ENCODE peak calls at places on chromosomes 4 and X, in five cellular contexts. One of them, this sample, is unnamed.

GRCh38 chrX:31213941-31214340 is 142.1 kb upstream of the FTHL17 start:
- DNase-seq in breast epithelium: no peak
- DNase-seq in upper lobe of left lung: no peak
- DNase-seq in sigmoid colon: no peak
- DNase-seq in HCT116: no peak
- DNase-seq in this sample: no peak

GRCh38 chrX:123217077-123217476 is 33.0 kb downstream of the GRIA3 start:
- DNase-seq in upper lobe of left lung: no peak
- DNase-seq in HCT116: no peak
- DNase-seq in sigmoid colon: no peak
- DNase-seq in breast epithelium: no peak
- DNase-seq in this sample: no peak

GRCh38 chr4:6404611-6405416 is 67.6 kb downstream of the PPP2R2C start:
- DNase-seq in breast epithelium: no peak
- DNase-seq in upper lobe of left lung: peak; percentile 37
- DNase-seq in HCT116: no peak
- DNase-seq in sigmoid colon: no peak
- DNase-seq in this sample: no peak

GRCh38 chr4:78938474-78938867 is 767 bp downstream of the PAQR3 start:
- DNase-seq in sigmoid colon: no peak
- DNase-seq in breast epithelium: no peak
- DNase-seq in HCT116: no peak
- DNase-seq in upper lobe of left lung: no peak
- DNase-seq in this sample: no peak

GRCh38 chr4:7196283-7196651 is 3.9 kb downstream of the SORCS2 start:
- DNase-seq in breast epithelium: peak; percentile 24
- DNase-seq in sigmoid colon: peak; percentile 32
- DNase-seq in upper lobe of left lung: no peak
- DNase-seq in HCT116: no peak
- DNase-seq in this sample: no peak

GRCh38 chr4:112343330-112343729 is 46.2 kb downstream of the ALPK1 start:
- DNase-seq in HCT116: no peak
- DNase-seq in upper lobe of left lung: no peak
- DNase-seq in sigmoid colon: no peak
- DNase-seq in breast epithelium: no peak
- DNase-seq in this sample: no peak

GRCh38 chr4:27662426-27662825 is 801.8 kb downstream of the STIM2 start:
- DNase-seq in sigmoid colon: no peak
- DNase-seq in breast epithelium: no peak
- DNase-seq in upper lobe of left lung: no peak
- DNase-seq in HCT116: no peak
- DNase-seq in this sample: no peak

GRCh38 chrX:25011589-25012432 is 4.0 kb downstream of the ARX start:
- DNase-seq in sigmoid colon: no peak
- DNase-seq in HCT116: no peak
- DNase-seq in upper lobe of left lung: no peak
- DNase-seq in breast epithelium: no peak
- DNase-seq in this sample: no peak

GRCh38 chrX:110310896-110311295 is 7.0 kb downstream of the AMMECR1 start:
- DNase-seq in sigmoid colon: no peak
- DNase-seq in HCT116: no peak
- DNase-seq in breast epithelium: no peak
- DNase-seq in upper lobe of left lung: no peak
- DNase-seq in this sample: no peak

GRCh38 chr4:189124149-189124758 is 816.4 kb upstream of the FRG1 start:
- DNase-seq in upper lobe of left lung: no peak
- DNase-seq in breast epithelium: no peak
- DNase-seq in HCT116: peak; percentile 22
- DNase-seq in sigmoid colon: no peak
- DNase-seq in this sample: no peak

GRCh38 chr4:139453041-139453370 is 915 bp upstream of the RAB33B start:
- DNase-seq in sigmoid colon: no peak
- DNase-seq in upper lobe of left lung: no peak
- DNase-seq in breast epithelium: no peak
- DNase-seq in HCT116: no peak
- DNase-seq in this sample: peak; percentile 47

GRCh38 chr4:14249226-14249625 is 621.7 kb upstream of the BOD1L1 start:
- DNase-seq in HCT116: no peak
- DNase-seq in upper lobe of left lung: no peak
- DNase-seq in sigmoid colon: no peak
- DNase-seq in breast epithelium: no peak
- DNase-seq in this sample: no peak

GRCh38 chr4:14257903-14258302 is 630.4 kb upstream of the BOD1L1 start:
- DNase-seq in upper lobe of left lung: no peak
- DNase-seq in sigmoid colon: no peak
- DNase-seq in HCT116: no peak
- DNase-seq in breast epithelium: no peak
- DNase-seq in this sample: no peak

GRCh38 chr4:14254806-14255445 is 627.4 kb upstream of the BOD1L1 start:
- DNase-seq in upper lobe of left lung: no peak
- DNase-seq in breast epithelium: no peak
- DNase-seq in sigmoid colon: no peak
- DNase-seq in HCT116: no peak
- DNase-seq in this sample: no peak

GRCh38 chr4:14259926-14260325 is 632.4 kb upstream of the BOD1L1 start:
- DNase-seq in upper lobe of left lung: no peak
- DNase-seq in sigmoid colon: no peak
- DNase-seq in HCT116: no peak
- DNase-seq in breast epithelium: no peak
- DNase-seq in this sample: no peak

DNA sequence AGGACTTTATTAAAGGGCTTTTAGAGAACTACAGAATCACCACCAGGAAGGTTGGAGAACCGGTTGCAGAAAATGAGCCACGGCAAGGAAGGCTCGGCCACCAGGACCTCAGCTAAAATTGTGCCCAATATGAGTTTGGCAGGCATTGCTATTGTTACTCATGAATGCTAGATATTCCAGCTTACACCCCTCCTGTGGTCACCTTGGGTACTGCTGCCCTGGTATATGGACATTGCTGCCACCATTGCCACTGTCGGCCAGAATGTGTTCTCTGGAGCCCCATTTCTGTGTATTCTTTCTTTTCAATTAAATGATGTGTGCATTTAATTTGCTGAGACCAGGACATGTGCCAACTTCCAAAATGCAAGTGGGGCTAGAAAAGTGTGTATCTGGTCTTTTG is 626.7 kb upstream of the BOD1L1 start:
- DNase-seq in upper lobe of left lung: no peak
- DNase-seq in breast epithelium: no peak
- DNase-seq in HCT116: no peak
- DNase-seq in sigmoid colon: no peak
- DNase-seq in this sample: peak; percentile 22
- TF ChIP-seq CTCF in upper lobe of left lung: peak; percentile 66
- TF ChIP-seq CTCF in breast epithelium: peak; percentile 42
- TF ChIP-seq CTCF in HCT116: peak; percentile 33
- TF ChIP-seq CTCF in sigmoid colon: peak; percentile 32
- TF ChIP-seq CTCF in this sample: peak; percentile 4

GRCh38 chr4:98686847-98687246 is 28.4 kb upstream of the TSPAN5 start:
- DNase-seq in upper lobe of left lung: no peak
- DNase-seq in sigmoid colon: no peak
- DNase-seq in HCT116: no peak
- DNase-seq in breast epithelium: no peak
- DNase-seq in this sample: no peak
- TF ChIP-seq POLR2AphosphoS5 in upper lobe of left lung: no peak
- TF ChIP-seq POLR2AphosphoS5 in sigmoid colon: no peak
- TF ChIP-seq POLR2AphosphoS5 in HCT116: no peak
- TF ChIP-seq POLR2AphosphoS5 in breast epithelium: no peak
- TF ChIP-seq POLR2AphosphoS5 in this sample: no peak

DNA sequence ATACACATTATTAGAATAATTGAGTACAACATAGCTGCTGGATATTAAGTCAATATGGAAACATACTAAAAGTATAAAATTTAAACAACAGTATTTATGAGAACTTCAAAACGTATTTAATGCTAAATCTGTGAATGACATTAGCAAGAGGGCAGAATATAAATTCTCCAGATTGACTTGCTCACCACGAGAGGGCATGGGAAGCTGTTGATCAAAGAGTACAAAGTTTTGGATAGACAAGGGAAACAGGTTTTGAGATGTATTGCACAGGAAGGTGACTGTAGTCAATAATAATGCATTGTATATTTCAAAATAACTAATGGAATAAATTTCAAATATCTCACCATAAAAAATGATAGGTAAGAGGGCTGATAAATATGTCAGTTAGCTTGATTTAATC is 768.2 kb downstream of the CENPC start:
- DNase-seq in upper lobe of left lung: no peak
- DNase-seq in breast epithelium: no peak
- DNase-seq in sigmoid colon: no peak
- DNase-seq in HCT116: no peak
- DNase-seq in this sample: no peak
- H3K4me3 ChIP-seq in upper lobe of left lung: no peak overlapping the region
- H3K4me3 ChIP-seq in breast epithelium: no peak overlapping the region
- H3K4me3 ChIP-seq in sigmoid colon: no peak overlapping the region
- H3K4me3 ChIP-seq in HCT116: no peak overlapping the region
- H3K4me3 ChIP-seq in this sample: no peak overlapping the region

DNA sequence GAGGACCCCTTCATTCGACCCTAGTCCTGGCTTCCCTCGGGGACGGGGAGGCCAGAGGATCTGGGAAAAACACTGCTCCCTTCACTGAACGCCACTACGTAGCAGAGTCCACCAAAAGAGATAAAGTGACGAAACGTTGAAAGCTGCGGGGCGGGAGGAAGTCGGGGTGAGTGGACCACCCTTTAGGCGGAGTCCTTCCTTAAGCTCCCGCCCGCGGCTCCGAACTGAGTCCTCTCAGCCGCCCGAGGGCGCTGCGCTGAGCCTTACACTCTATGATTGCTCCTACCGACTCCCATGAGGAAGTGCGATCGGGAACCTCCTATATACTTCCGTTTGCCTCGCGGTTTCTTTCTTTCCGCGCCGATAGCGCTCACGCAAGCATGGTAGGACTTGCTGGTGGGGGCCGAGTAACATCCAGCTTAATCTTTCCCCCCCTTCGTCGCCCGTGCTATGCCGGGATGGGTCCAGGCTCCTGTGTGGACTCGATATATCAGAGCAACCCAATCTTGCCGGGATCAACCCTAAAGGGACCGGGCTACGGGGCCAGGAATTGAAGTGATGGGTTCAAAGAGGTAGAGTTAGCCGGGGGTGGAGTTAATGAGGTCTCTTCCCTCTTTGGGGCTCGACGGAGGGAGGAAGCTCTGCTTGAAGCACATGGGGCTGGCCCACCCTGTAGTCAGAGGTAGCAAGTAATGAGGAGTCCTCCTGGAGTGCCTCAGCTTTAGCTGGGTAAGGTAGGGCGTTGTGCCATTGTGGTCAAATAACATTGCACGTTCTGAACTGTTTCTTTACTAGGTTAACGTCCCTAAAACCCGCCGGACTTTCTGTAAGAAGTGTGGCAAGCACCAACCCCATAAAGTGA is at the start of gene RPL36A:
- DNase-seq in HCT116: peak; percentile 78
- DNase-seq in breast epithelium: peak; percentile 81
- DNase-seq in upper lobe of left lung: peak; percentile 92
- DNase-seq in sigmoid colon: peak; percentile 92
- DNase-seq in this sample: peak; percentile 77
- TF ChIP-seq CTCF in HCT116: peak; percentile 73
- TF ChIP-seq CTCF in breast epithelium: peak; percentile 55
- TF ChIP-seq CTCF in upper lobe of left lung: peak; percentile 53
- TF ChIP-seq CTCF in sigmoid colon: peak; percentile 32
- TF ChIP-seq CTCF in this sample: peak; percentile 70

GRCh38 chr4:186845137-186845842 is 121.6 kb upstream of the FAT1 start:
- DNase-seq in upper lobe of left lung: no peak
- DNase-seq in HCT116: peak; percentile 92
- DNase-seq in breast epithelium: no peak
- DNase-seq in sigmoid colon: peak; percentile 65
- DNase-seq in this sample: no peak
- TF ChIP-seq POLR2AphosphoS5 in upper lobe of left lung: no peak
- TF ChIP-seq POLR2AphosphoS5 in HCT116: no peak
- TF ChIP-seq POLR2AphosphoS5 in breast epithelium: peak; percentile 31
- TF ChIP-seq POLR2AphosphoS5 in sigmoid colon: peak; percentile 64
- TF ChIP-seq POLR2AphosphoS5 in this sample: peak; percentile 16

DNA sequence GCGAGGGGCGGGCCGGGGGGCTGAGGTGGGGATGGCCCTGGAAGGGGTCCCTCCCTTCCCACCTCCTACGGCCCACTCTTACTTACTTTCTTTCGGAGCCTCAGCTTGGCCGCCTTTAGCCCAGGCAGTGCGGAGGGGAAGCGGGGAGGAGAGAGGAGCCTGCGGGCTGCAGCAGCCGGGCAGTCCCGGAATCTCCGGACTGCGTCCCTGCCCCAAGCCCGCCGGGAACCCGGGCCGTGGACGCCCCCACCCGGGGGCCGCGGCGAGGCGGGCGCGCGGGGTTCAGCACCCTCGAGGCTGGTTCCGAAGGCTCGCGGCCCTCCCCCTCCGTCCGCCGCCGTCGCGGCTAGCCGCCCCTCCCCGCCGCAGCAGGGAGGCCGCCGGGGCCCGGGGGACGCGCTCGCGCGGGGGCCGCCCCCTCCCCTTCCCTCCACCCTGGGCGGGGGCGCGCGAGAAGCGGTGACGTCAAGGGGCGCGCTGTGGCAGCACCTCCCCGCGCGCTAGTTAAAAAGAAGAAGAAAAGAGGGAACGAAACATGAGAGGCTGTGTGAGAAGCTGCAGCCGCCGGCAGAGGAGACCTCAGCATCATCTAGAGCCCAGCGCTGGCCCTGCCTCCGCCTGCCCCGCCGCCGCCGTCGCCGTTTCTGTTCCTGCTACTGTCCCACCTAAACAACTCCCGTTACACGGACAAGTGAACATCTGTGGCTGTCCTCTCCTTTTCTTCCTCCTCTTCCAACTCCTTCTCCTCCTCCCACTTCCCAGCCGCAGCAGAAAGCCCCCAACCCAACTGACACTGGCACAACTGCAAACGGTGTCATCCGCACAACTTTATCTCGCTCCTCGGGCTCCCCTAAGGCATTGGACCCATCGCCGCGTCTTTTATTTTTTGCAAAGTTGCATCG is at the start of gene HHIP:
- DNase-seq in HCT116: no peak
- DNase-seq in upper lobe of left lung: peak; percentile 92
- DNase-seq in sigmoid colon: peak; percentile 62
- DNase-seq in breast epithelium: no peak
- DNase-seq in this sample: no peak
- H3K4me3 ChIP-seq in HCT116: no peak within 1 kb of the TSS
- H3K4me3 ChIP-seq in upper lobe of left lung: peak within 1 kb of the TSS; percentile 56
- H3K4me3 ChIP-seq in sigmoid colon: peak within 1 kb of the TSS; percentile 53
- H3K4me3 ChIP-seq in breast epithelium: peak within 1 kb of the TSS; percentile 80
- H3K4me3 ChIP-seq in this sample: peak within 1 kb of the TSS; percentile 32

GRCh38 chr4:102345795-102346100 is 466 bp upstream of the SLC39A8 start:
- DNase-seq in upper lobe of left lung: no peak
- DNase-seq in breast epithelium: no peak
- DNase-seq in HCT116: no peak
- DNase-seq in sigmoid colon: no peak
- DNase-seq in this sample: peak; percentile 6
- TF ChIP-seq CTCF in upper lobe of left lung: no peak
- TF ChIP-seq CTCF in breast epithelium: no peak
- TF ChIP-seq CTCF in HCT116: no peak
- TF ChIP-seq CTCF in sigmoid colon: no peak
- TF ChIP-seq CTCF in this sample: no peak

GRCh38 chr4:81600511-81601269 is 129.0 kb upstream of the RASGEF1B start:
- DNase-seq in breast epithelium: no peak
- DNase-seq in sigmoid colon: peak; percentile 79
- DNase-seq in HCT116: no peak
- DNase-seq in upper lobe of left lung: no peak
- DNase-seq in this sample: no peak
- TF ChIP-seq POLR2AphosphoS5 in breast epithelium: no peak
- TF ChIP-seq POLR2AphosphoS5 in sigmoid colon: peak; percentile 48
- TF ChIP-seq POLR2AphosphoS5 in HCT116: no peak
- TF ChIP-seq POLR2AphosphoS5 in upper lobe of left lung: no peak
- TF ChIP-seq POLR2AphosphoS5 in this sample: no peak

DNA sequence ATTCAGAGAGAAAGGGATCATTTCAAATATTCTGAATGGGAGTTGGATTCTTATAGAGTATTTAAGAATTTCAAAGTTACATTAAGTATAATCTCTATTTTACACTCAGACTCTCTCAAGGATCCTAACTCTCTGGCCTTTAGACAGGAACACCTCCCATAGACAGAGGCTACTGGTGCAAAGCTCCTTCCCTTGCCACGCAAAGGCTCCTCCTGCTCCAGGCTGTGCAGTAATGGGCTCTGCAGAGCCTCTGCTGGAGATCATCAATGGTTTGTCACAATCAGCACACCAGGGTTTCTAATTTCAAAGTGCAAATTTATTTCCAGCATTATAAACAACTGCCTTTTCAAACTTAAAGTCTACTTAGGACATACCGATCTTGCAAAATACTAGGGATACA is 257.1 kb downstream of the PARM1 start:
- DNase-seq in upper lobe of left lung: no peak
- DNase-seq in breast epithelium: no peak
- DNase-seq in sigmoid colon: no peak
- DNase-seq in HCT116: no peak
- DNase-seq in this sample: no peak
- H3K4me3 ChIP-seq in upper lobe of left lung: no peak overlapping the region
- H3K4me3 ChIP-seq in breast epithelium: no peak overlapping the region
- H3K4me3 ChIP-seq in sigmoid colon: no peak overlapping the region
- H3K4me3 ChIP-seq in HCT116: no peak overlapping the region
- H3K4me3 ChIP-seq in this sample: no peak overlapping the region

This sample was measured in prostate gland.